ENCODE peak calls at places on chromosomes 4 and X, in ten cellular contexts. F, H, J, U, X, N, L, G, Y and B are unnamed samples.

GRCh38 chrX:136823175-136823574 is 42.4 kb upstream of the ARHGEF6 start:
- DNase-seq in F (no peak), H (no peak), J (no peak), U (no peak), X (no peak), N (peak), L (no peak), G (no peak), Y (peak), B (no peak)

GRCh38 chr4:73378887-73379286 is 25.2 kb upstream of the ALB start:
- DNase-seq in F (no peak), H (no peak), J (no peak), U (no peak), X (no peak), N (no peak), L (no peak), G (no peak), Y (no peak), B (no peak)

GRCh38 chrX:11757729-11758399 is at the start of gene MSL3:
- DNase-seq in F (peak), H (no peak), J (peak), U (peak), X (peak), N (peak), L (peak), G (peak), Y (peak), B (no peak)

GRCh38 chrX:108699368-108699767 is 37.0 kb downstream of the IRS4 start:
- DNase-seq in F (no peak), H (peak), J (no peak), U (peak), X (no peak), N (peak), L (no peak), G (no peak), Y (peak), B (no peak)

GRCh38 chrX:48179691-48180090 is 16.9 kb downstream of the SSX5 start:
- DNase-seq in F (no peak), H (no peak), J (no peak), U (no peak), X (no peak), N (no peak), L (no peak), G (no peak), Y (no peak), B (no peak)

GRCh38 chr4:149796381-149796780 is 19.3 kb downstream of the IQCM start:
- DNase-seq in F (no peak), H (no peak), J (no peak), U (no peak), X (no peak), N (no peak), L (no peak), G (no peak), Y (peak), B (no peak)

GRCh38 chr4:178414881-178415446 is 972.7 kb upstream of the AGA start:
- DNase-seq in F (no peak), H (no peak), J (no peak), U (no peak), X (no peak), N (no peak), L (no peak), G (no peak), Y (no peak), B (no peak)

GRCh38 chr4:76078033-76078613 is 3.6 kb downstream of the ART3 start:
- DNase-seq in F (no peak), H (no peak), J (no peak), U (no peak), X (no peak), N (no peak), L (no peak), G (no peak), Y (peak), B (no peak)

GRCh38 chr4:30801876-30802275 is 81.7 kb downstream of the PCDH7 start:
- DNase-seq in F (no peak), H (no peak), J (no peak), U (no peak), X (no peak), N (no peak), L (no peak), G (no peak), Y (no peak), B (no peak)

GRCh38 chr4:169657470-169658107 is 37.2 kb downstream of the CLCN3 start:
- DNase-seq in F (no peak), H (no peak), J (no peak), U (no peak), X (no peak), N (no peak), L (no peak), G (no peak), Y (no peak), B (no peak)

GRCh38 chrX:132181364-132181763 is 37.9 kb downstream of the RAP2C start:
- DNase-seq in F (no peak), H (no peak), J (no peak), U (no peak), X (no peak), N (peak), L (no peak), G (no peak), Y (no peak), B (no peak)

GRCh38 chrX:9882669-9883446 is 84.3 kb upstream of the CLDN34 start:
- DNase-seq in F (no peak), H (no peak), J (no peak), U (no peak), X (no peak), N (no peak), L (no peak), G (no peak), Y (no peak), B (no peak)

GRCh38 chrX:151397741-151398070 is 700 bp downstream of the VMA21 start:
- DNase-seq in F (no peak), H (no peak), J (no peak), U (peak), X (no peak), N (no peak), L (no peak), G (no peak), Y (no peak), B (peak)

GRCh38 chrX:56222473-56223000 is 9.6 kb upstream of the KLF8 start:
- DNase-seq in F (no peak), H (no peak), J (no peak), U (no peak), X (no peak), N (no peak), L (no peak), G (no peak), Y (no peak), B (no peak)

GRCh38 chr4:150080875-150081274 is 2.6 kb downstream of the DCLK2 start:
- DNase-seq in F (no peak), H (no peak), J (no peak), U (no peak), X (no peak), N (no peak), L (no peak), G (no peak), Y (peak), B (no peak)

GRCh38 chr4:13246107-13246506 is 238.0 kb downstream of the RAB28 start:
- DNase-seq in F (no peak), H (no peak), J (no peak), U (no peak), X (no peak), N (no peak), L (no peak), G (no peak), Y (no peak), B (no peak)

GRCh38 chr4:112075129-112075753 is 70.0 kb upstream of the FAM241A start:
- DNase-seq in F (no peak), H (peak), J (peak), U (peak), X (no peak), N (peak), L (peak), G (no peak), Y (peak), B (peak)

GRCh38 chrX:20796450-20796849 is 529.7 kb upstream of the RPS6KA3 start:
- DNase-seq in F (no peak), H (no peak), J (no peak), U (no peak), X (no peak), N (no peak), L (no peak), G (no peak), Y (no peak), B (no peak)

GRCh38 chrX:139831689-139832456 is 101.0 kb downstream of the ATP11C start:
- DNase-seq in F (no peak), H (peak), J (no peak), U (no peak), X (no peak), N (peak), L (no peak), G (no peak), Y (peak), B (no peak)

GRCh38 chr4:87975466-87975865 is at the start of gene SPP1:
- DNase-seq in F (no peak), H (no peak), J (peak), U (peak), X (no peak), N (peak), L (peak), G (no peak), Y (peak), B (peak)

GRCh38 chrX:142089193-142089592 is 115.9 kb downstream of the MAGEC2 start:
- DNase-seq in F (no peak), H (peak), J (no peak), U (no peak), X (no peak), N (peak), L (no peak), G (no peak), Y (peak), B (no peak)

GRCh38 chr4:1600811-1601532 is 83.1 kb downstream of the FAM53A start:
- DNase-seq in F (no peak), H (no peak), J (no peak), U (no peak), X (no peak), N (no peak), L (no peak), G (no peak), Y (no peak), B (no peak)